ENCODE peak calls at places on chromosomes 6 and 20, in seven cellular contexts. Y, H, X, J, O, E and N are unnamed samples.

GRCh38 chr20:51172558-51173428 is 149.9 kb upstream of the KCNG1 start:
- DNase-seq in Y (no peak), H (no peak), X (no peak), J (no peak), O (peak; percentile 34), E (no peak), N (no peak)

GRCh38 chr6:42338573-42339218 is 113.0 kb downstream of the TRERF1 start:
- DNase-seq in Y (peak; percentile 96), H (no peak), X (no peak), J (no peak), O (no peak), E (no peak), N (no peak)

GRCh38 chr20:46027245-46027853 is 1.7 kb upstream of the SLC12A5 start:
- DNase-seq in Y (peak; percentile 52), H (no peak), X (no peak), J (no peak), O (no peak), E (no peak), N (no peak)

GRCh38 chr6:124870611-124871201 is 91.5 kb upstream of the RNF217 start:
- DNase-seq in Y (peak; percentile 30), H (no peak), X (no peak), J (no peak), O (no peak), E (no peak), N (no peak)

GRCh38 chr6:12058164-12058926 is 46.2 kb downstream of the HIVEP1 start:
- DNase-seq in Y (no peak), H (no peak), X (no peak), J (no peak), O (no peak), E (no peak), N (no peak)

GRCh38 chr20:20362774-20363435 is 5.0 kb upstream of the INSM1 start:
- DNase-seq in Y (no peak), H (no peak), X (no peak), J (no peak), O (no peak), E (no peak), N (no peak)

GRCh38 chr6:87436435-87436834 is 28.7 kb downstream of the CFAP206 start:
- DNase-seq in Y (peak; percentile 72), H (peak; percentile 21), X (no peak), J (peak; percentile 38), O (no peak), E (peak; percentile 38), N (no peak)

GRCh38 chr6:88492824-88493223 is 326.7 kb upstream of the CNR1 start:
- DNase-seq in Y (peak; percentile 36), H (no peak), X (no peak), J (no peak), O (no peak), E (no peak), N (no peak)

GRCh38 chr6:52664185-52664990 is 6.5 kb upstream of the TMEM14A start:
- DNase-seq in Y (peak; percentile 95), H (peak; percentile 39), X (peak; percentile 81), J (peak; percentile 94), O (peak; percentile 95), E (peak; percentile 93), N (peak; percentile 96)

GRCh38 chr6:153503810-153504209 is 372.7 kb upstream of the RGS17 start:
- DNase-seq in Y (no peak), H (no peak), X (no peak), J (no peak), O (no peak), E (no peak), N (no peak)

GRCh38 chr6:151502499-151502898 is 8.7 kb downstream of the CCDC170 start:
- DNase-seq in Y (no peak), H (no peak), X (no peak), J (no peak), O (no peak), E (no peak), N (no peak)

GRCh38 chr20:3456648-3457047 is 14.2 kb upstream of the ATRN start:
- DNase-seq in Y (no peak), H (no peak), X (no peak), J (no peak), O (no peak), E (no peak), N (no peak)

GRCh38 chr6:9576521-9576920 is 838.4 kb downstream of the TFAP2A start:
- DNase-seq in Y (no peak), H (no peak), X (no peak), J (no peak), O (no peak), E (no peak), N (no peak)

GRCh38 chr6:44662461-44663121 is 275.1 kb downstream of the CDC5L start:
- DNase-seq in Y (peak; percentile 31), H (no peak), X (no peak), J (peak; percentile 52), O (no peak), E (peak; percentile 85), N (peak; percentile 80)

GRCh38 chr6:30915591-30915946 is 1.5 kb downstream of the VARS2 start:
- DNase-seq in Y (peak; percentile 36), H (no peak), X (no peak), J (no peak), O (no peak), E (no peak), N (no peak)

GRCh38 chr6:57305112-57305511 is 12.3 kb upstream of the PRIM2 start:
- DNase-seq in Y (no peak), H (no peak), X (no peak), J (no peak), O (no peak), E (no peak), N (no peak)

GRCh38 chr6:36104836-36105235 is 25.5 kb upstream of the MAPK13 start:
- DNase-seq in Y (no peak), H (no peak), X (no peak), J (no peak), O (no peak), E (no peak), N (no peak)

GRCh38 chr20:561437-562231 is 18.0 kb upstream of the CSNK2A1 start:
- DNase-seq in Y (peak; percentile 56), H (no peak), X (peak; percentile 34), J (peak; percentile 64), O (peak; percentile 82), E (no peak), N (no peak)

GRCh38 chr20:56433221-56433879 is 21.3 kb downstream of the CASS4 start:
- DNase-seq in Y (peak; percentile 37), H (no peak), X (no peak), J (no peak), O (no peak), E (no peak), N (no peak)

GRCh38 chr6:27268803-27269202 is 21.3 kb downstream of the PRSS16 start:
- DNase-seq in Y (no peak), H (no peak), X (no peak), J (no peak), O (no peak), E (no peak), N (no peak)

GRCh38 chr6:129567374-129567773 is 142.6 kb downstream of the ARHGAP18 start:
- DNase-seq in Y (peak; percentile 28), H (no peak), X (no peak), J (no peak), O (no peak), E (peak; percentile 29), N (no peak)

GRCh38 chr6:71079707-71080106 is 122.8 kb upstream of the B3GAT2 start:
- DNase-seq in Y (no peak), H (no peak), X (no peak), J (no peak), O (no peak), E (no peak), N (no peak)

GRCh38 chr20:59176812-59177211 is 13.2 kb downstream of the ZNF831 start:
- DNase-seq in Y (no peak), H (no peak), X (no peak), J (no peak), O (peak; percentile 18), E (no peak), N (no peak)
- TF ChIP-seq CTCF in Y (no peak), H (no peak), X (no peak), J (no peak), O (no peak), E (no peak), N (no peak)

GRCh38 chr6:15425947-15426346 is 180.1 kb downstream of the JARID2 start:
- DNase-seq in Y (no peak), H (no peak), X (no peak), J (no peak), O (no peak), E (no peak), N (no peak)

GRCh38 chr6:15420959-15421438 is 175.1 kb downstream of the JARID2 start:
- DNase-seq in Y (no peak), H (no peak), X (no peak), J (no peak), O (no peak), E (no peak), N (no peak)

GRCh38 chr6:15419493-15419892 is 173.6 kb downstream of the JARID2 start:
- DNase-seq in Y (no peak), H (no peak), X (no peak), J (no peak), O (no peak), E (no peak), N (no peak)

GRCh38 chr6:15423286-15423957 is 177.6 kb downstream of the JARID2 start:
- DNase-seq in Y (no peak), H (no peak), X (no peak), J (no peak), O (no peak), E (no peak), N (no peak)

GRCh38 chr6:15421945-15422733 is 176.3 kb downstream of the JARID2 start:
- DNase-seq in Y (no peak), H (no peak), X (no peak), J (no peak), O (no peak), E (no peak), N (no peak)
- H3K27ac ChIP-seq in Y (no peak overlapping the region), H (no peak overlapping the region), X (no peak overlapping the region), J (no peak overlapping the region), O (peak overlapping the region; percentile 70), E (no peak overlapping the region), N (peak overlapping the region; percentile 52)

GRCh38 chr6:37979392-37980221 is 160.1 kb downstream of the ZFAND3 start:
- DNase-seq in Y (no peak), H (no peak), X (no peak), J (no peak), O (no peak), E (no peak), N (no peak)

GRCh38 chr6:37974381-37974780 is 154.9 kb downstream of the ZFAND3 start:
- DNase-seq in Y (no peak), H (no peak), X (no peak), J (no peak), O (no peak), E (no peak), N (no peak)

GRCh38 chr6:37974943-37975342 is 155.4 kb downstream of the ZFAND3 start:
- DNase-seq in Y (no peak), H (no peak), X (no peak), J (no peak), O (no peak), E (no peak), N (no peak)

GRCh38 chr6:37980222-37980595 is 160.7 kb downstream of the ZFAND3 start:
- DNase-seq in Y (no peak), H (no peak), X (no peak), J (no peak), O (no peak), E (no peak), N (no peak)

GRCh38 chr6:37977715-37978114 is 158.2 kb downstream of the ZFAND3 start:
- DNase-seq in Y (no peak), H (no peak), X (no peak), J (no peak), O (no peak), E (no peak), N (no peak)
- TF ChIP-seq CTCF in Y (no peak), H (no peak), X (no peak), J (no peak), O (no peak), E (no peak), N (no peak)

GRCh38 chr6:82183642-82184282 is 63.8 kb downstream of the IBTK start:
- DNase-seq in Y (no peak), H (no peak), X (no peak), J (no peak), O (no peak), E (no peak), N (no peak)
- H3K27ac ChIP-seq in Y (peak overlapping the region; percentile 75), H (no peak overlapping the region), X (no peak overlapping the region), J (no peak overlapping the region), O (no peak overlapping the region), E (no peak overlapping the region), N (no peak overlapping the region)